ENCODE peak calls at places on chromosomes 12 and 14, in six cellular contexts. E, Z, C, K, R and Q are unnamed samples.

GRCh38 chr12:44775916-44776315 is 100.2 kb downstream of the NELL2 start:
- DNase-seq in K (no peak), Z (no peak), C (no peak), E (no peak), R (no peak), Q (no peak)

GRCh38 chr14:52590318-52590717 is 37.7 kb downstream of the GPR137C start:
- DNase-seq in C (no peak), Z (no peak), K (no peak), R (no peak), E (no peak), Q (no peak)

GRCh38 chr12:23729354-23729753 is 220.1 kb downstream of the SOX5 start:
- DNase-seq in E (no peak), R (no peak), Z (no peak), K (no peak), C (no peak), Q (no peak)

GRCh38 chr14:24605435-24606190 is 3.9 kb downstream of the GZMH start:
- DNase-seq in K (peak; percentile 53), R (no peak), C (no peak), Z (no peak), E (peak; percentile 57), Q (peak; percentile 61)

GRCh38 chr14:59771577-59771976 is 99.0 kb downstream of the RTN1 start:
- DNase-seq in R (no peak), Z (no peak), E (no peak), C (no peak), K (no peak), Q (no peak)

GRCh38 chr14:90654831-90655276 is 161.4 kb downstream of the TTC7B start:
- DNase-seq in C (no peak), K (no peak), E (no peak), R (no peak), Z (no peak), Q (no peak)

GRCh38 chr12:124994435-124994975 is 1.1 kb downstream of the BRI3BP start:
- DNase-seq in K (no peak), C (peak; percentile 49), Z (no peak), E (no peak), R (no peak), Q (peak; percentile 39)

GRCh38 chr12:60494249-60494648 is 898.4 kb downstream of the SLC16A7 start:
- DNase-seq in R (no peak), C (peak; percentile 51), Z (no peak), K (peak; percentile 12), E (no peak), Q (peak; percentile 13)

GRCh38 chr12:49783917-49784676 is 42.7 kb downstream of the TMBIM6 start:
- DNase-seq in C (peak; percentile 29), K (no peak), E (no peak), R (no peak), Z (no peak), Q (no peak)

DNA sequence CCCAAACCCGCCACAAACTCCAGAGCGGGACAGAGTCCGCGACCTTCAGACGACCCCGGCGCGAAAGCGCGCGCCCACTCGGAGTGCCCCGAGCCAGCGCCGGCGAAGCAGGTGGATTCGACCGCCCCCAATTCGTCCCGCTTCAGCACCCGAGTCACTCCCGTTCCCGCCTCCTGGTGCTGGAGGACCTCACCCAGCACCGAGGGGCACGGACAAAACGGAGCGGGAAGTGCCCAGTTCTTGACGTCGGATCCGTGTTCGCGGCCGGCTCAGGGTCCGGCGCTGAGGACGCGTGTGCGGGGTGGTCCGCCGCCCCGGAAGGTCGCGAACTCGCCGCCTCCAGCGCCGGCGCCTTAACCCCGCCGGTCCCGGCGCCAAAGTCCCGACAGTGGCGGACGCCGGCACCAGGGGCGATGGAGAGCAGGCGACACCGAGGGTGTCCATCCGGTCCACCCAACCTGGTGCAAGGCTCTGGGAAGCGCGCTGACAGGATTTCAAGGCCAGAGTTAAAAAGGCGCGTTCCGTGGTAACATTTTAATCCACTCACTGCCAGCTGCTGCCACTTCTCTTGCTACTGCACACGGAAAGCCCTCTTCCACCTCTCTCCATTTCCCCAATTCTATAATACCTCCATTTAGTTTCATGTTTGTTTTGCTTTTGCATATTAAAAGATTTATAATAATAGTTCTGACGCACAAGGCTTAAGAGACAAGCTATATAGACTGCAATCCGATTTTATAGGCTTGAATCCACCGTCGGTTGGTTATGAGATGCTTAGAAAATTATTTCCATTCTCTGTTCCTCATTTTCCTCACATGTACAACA is 240.0 kb upstream of the CPNE8 start:
- DNase-seq in R (peak; percentile 76), Z (peak; percentile 41), C (peak; percentile 31), K (peak; percentile 73), E (no peak), Q (no peak)
- TF ChIP-seq CTCF in R (peak; percentile 36), Z (peak; percentile 65), C (peak; percentile 55), K (peak; percentile 78), E (no peak), Q (no peak)

GRCh38 chr12:6367065-6367968 is 8.0 kb downstream of the SCNN1A start:
- DNase-seq in Z (no peak), C (no peak), R (no peak), E (peak; percentile 50), K (no peak), Q (no peak)
- TF ChIP-seq CTCF in Z (no peak), C (peak; percentile 32), R (no peak), E (no peak), K (no peak), Q (no peak)

GRCh38 chr12:104653730-104654328 is 197.1 kb downstream of the CHST11 start:
- DNase-seq in R (no peak), K (no peak), E (no peak), C (no peak), Z (no peak), Q (peak; percentile 49)
- TF ChIP-seq CTCF in R (no peak), K (peak; percentile 73), E (peak; percentile 40), C (no peak), Z (peak; percentile 37), Q (peak; percentile 46)

DNA sequence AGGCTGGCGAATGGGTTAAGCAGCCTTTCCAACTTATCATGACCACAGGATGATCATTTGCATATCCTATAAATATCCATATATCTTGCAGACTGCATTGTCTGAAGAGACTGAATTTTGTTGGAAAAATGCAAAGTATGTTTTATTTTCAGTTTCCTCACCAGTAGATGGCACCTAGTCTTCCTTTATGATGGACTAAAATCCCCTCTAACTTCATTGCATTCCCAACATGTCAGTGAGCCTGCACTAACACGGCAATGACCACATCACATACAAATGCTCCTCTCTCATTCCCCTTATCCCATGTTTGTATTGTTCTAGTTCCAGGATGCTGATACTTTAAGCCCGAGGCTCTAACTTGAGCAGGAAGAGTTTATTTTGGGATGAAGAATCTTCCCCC is 24.7 kb upstream of the MYBPC1 start:
- DNase-seq in C (peak; percentile 68), K (no peak), R (no peak), Z (no peak), E (no peak), Q (peak; percentile 14)
- TF ChIP-seq CTCF in C (peak; percentile 57), K (no peak), R (no peak), Z (peak; percentile 48), E (no peak), Q (peak; percentile 41)

DNA sequence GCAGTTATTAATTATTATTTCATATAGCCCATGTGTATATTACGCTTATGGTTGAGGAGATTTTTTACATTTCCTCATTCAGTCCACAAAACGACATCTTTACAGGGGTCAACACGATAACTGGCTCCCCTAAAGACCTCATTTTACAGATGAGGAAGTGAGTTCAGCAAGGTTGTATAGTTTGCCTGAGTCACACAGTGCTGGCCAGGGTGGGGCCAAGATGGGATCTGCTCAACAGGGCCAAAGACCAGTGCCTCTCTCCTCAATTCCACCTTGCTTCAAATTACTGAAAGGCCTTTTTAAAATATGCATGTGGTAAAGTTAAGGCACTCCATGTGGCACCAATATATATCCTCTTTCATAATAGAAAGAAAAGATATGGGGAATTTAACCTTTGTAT is 13.1 kb downstream of the GRIN2B start:
- DNase-seq in R (no peak), E (no peak), C (no peak), Z (no peak), K (no peak), Q (no peak)
- TF ChIP-seq CTCF in R (no peak), E (no peak), C (no peak), Z (no peak), K (no peak), Q (no peak)

GRCh38 chr14:75654127-75654732 is 6.4 kb downstream of the ERG28 start:
- DNase-seq in E (peak; percentile 77), R (peak; percentile 85), Z (peak; percentile 79), C (peak; percentile 83), K (peak; percentile 86), Q (peak; percentile 82)
- TF ChIP-seq CTCF in E (peak; percentile 92), R (peak; percentile 79), Z (peak; percentile 99), C (peak; percentile 88), K (peak; percentile 97), Q (peak; percentile 74)